ENCODE peak calls at places on chromosomes 13 and 19, in four cellular contexts. I is neural crest cell, E is hypothalamus, T is A549. A is an unnamed sample.

GRCh38 chr19:19740755-19741154 is 7.8 kb upstream of the ZNF14 start:
- DNase-seq in E (no peak), I (no peak), T (no peak), A (no peak)

GRCh38 chr13:28494537-28494860 is 429 bp downstream of the FLT1 start:
- DNase-seq in I (peak), E (no peak), T (no peak), A (peak)

GRCh38 chr13:99310382-99311031 is 3.3 kb upstream of the GPR183 start:
- DNase-seq in I (no peak), E (no peak), T (no peak), A (no peak)

GRCh38 chr13:25046274-25046984 is 49.5 kb upstream of the PABPC3 start:
- DNase-seq in E (peak), I (peak), T (no peak), A (peak)

GRCh38 chr19:39817888-39818561 is 15.9 kb downstream of the DYRK1B start:
- DNase-seq in T (no peak), I (no peak), E (no peak), A (no peak)

GRCh38 chr13:49878682-49879081 is 57.5 kb downstream of the SPRYD7 start:
- DNase-seq in T (no peak), I (no peak), E (no peak), A (no peak)

GRCh38 chr19:22620912-22621311 is 13.2 kb upstream of the ZNF492 start:
- DNase-seq in I (no peak), T (no peak), E (no peak), A (no peak)

GRCh38 chr19:3034194-3034844 is 5.2 kb upstream of the TLE2 start:
- DNase-seq in I (no peak), E (no peak), T (no peak), A (no peak)

GRCh38 chr19:1318678-1319471 is 33.2 kb downstream of the EFNA2 start:
- DNase-seq in T (no peak), I (no peak), E (no peak), A (peak)

GRCh38 chr19:56367829-56368711 is 25.3 kb downstream of the ZNF582 start:
- DNase-seq in I (peak), E (peak), T (peak), A (peak)

GRCh38 chr19:16380314-16380695 is 55.7 kb downstream of the KLF2 start:
- DNase-seq in T (no peak), E (no peak), I (no peak), A (no peak)

GRCh38 chr19:30288957-30289735 is 83.0 kb upstream of the ZNF536 start:
- DNase-seq in T (no peak), E (no peak), I (no peak), A (no peak)

GRCh38 chr13:57996717-57997116 is 365.2 kb downstream of the PCDH17 start:
- DNase-seq in E (no peak), I (no peak), T (no peak), A (no peak)

GRCh38 chr19:8308891-8309291 is 733 bp upstream of the CD320 start:
- DNase-seq in E (no peak), T (no peak), I (no peak), A (no peak)

GRCh38 chr19:43780706-43781525 is at the start of gene KCNN4:
- DNase-seq in E (no peak), I (no peak), T (peak), A (no peak)

GRCh38 chr13:48412100-48412556 is 785 bp downstream of the LPAR6 start:
- DNase-seq in T (no peak), I (no peak), E (no peak), A (no peak)

GRCh38 chr13:47621931-47622330 is 379.1 kb downstream of the SUCLA2 start:
- DNase-seq in I (no peak), T (no peak), E (no peak), A (no peak)

GRCh38 chr19:34254552-34255432 is at the start of gene GARRE1:
- DNase-seq in I (peak), T (peak), E (no peak), A (peak)

GRCh38 chr19:2462635-2463421 is 6.1 kb upstream of the LMNB2 start:
- DNase-seq in I (peak), E (peak), T (no peak), A (peak)

GRCh38 chr13:113452942-113453901 is at the start of gene ADPRHL1:
- DNase-seq in I (no peak), T (no peak), E (no peak), A (no peak)

GRCh38 chr19:49340069-49340864 is 5.1 kb downstream of the CD37 start:
- DNase-seq in T (no peak), I (no peak), E (no peak), A (peak)

GRCh38 chr13:21338651-21339278 is 120.3 kb downstream of the ZDHHC20 start:
- DNase-seq in I (no peak), T (no peak), E (no peak), A (peak)

GRCh38 chr19:10044390-10044789 is 31.1 kb downstream of the RDH8 start:
- DNase-seq in E (no peak), T (peak), I (no peak), A (no peak)

GRCh38 chr13:98848736-98849135 is 96.3 kb upstream of the SLC15A1 start:
- DNase-seq in I (no peak), T (no peak), E (no peak), A (no peak)

GRCh38 chr13:35984776-35985453 is 146.3 kb downstream of the DCLK1 start:
- DNase-seq in T (no peak), E (peak), I (peak), A (peak)

GRCh38 chr19:14198384-14199376 is 7.3 kb downstream of the ADGRL1 start:
- DNase-seq in E (no peak), T (no peak), I (no peak), A (no peak)

GRCh38 chr13:93180376-93180966 is 46.1 kb upstream of the GPC6 start:
- DNase-seq in E (no peak), T (no peak), I (no peak), A (no peak)

GRCh38 chr19:47573076-47574026 is at the start of gene ZNF541:
- DNase-seq in E (peak), T (no peak), I (no peak), A (peak)

GRCh38 chr13:113410472-113411201 is 42.7 kb downstream of the ADPRHL1 start:
- DNase-seq in I (no peak), T (peak), E (no peak), A (peak)

GRCh38 chr13:73572824-73573223 is 514.0 kb downstream of the KLF5 start:
- DNase-seq in I (no peak), T (no peak), E (no peak), A (no peak)